ENCODE peak calls at places on chromosomes 2 and 18, in nine cellular contexts. One of them, this sample, is unnamed.

GRCh38 chr2:120803764-120804335 is 68.2 kb downstream of the GLI2 start:
- DNase-seq in lung: no peak
- DNase-seq in hepatocyte: no peak
- DNase-seq in coronary artery: no peak
- DNase-seq in HCT116: no peak
- DNase-seq in HepG2: no peak
- DNase-seq in breast epithelium: no peak
- DNase-seq in OCI-LY7: no peak
- DNase-seq in esophagus squamous epithelium: no peak
- DNase-seq in this sample: no peak

GRCh38 chr2:77823028-77823427 is 300.9 kb upstream of the LRRTM4 start:
- DNase-seq in lung: no peak
- DNase-seq in hepatocyte: no peak
- DNase-seq in coronary artery: no peak
- DNase-seq in HCT116: no peak
- DNase-seq in HepG2: peak
- DNase-seq in breast epithelium: no peak
- DNase-seq in OCI-LY7: no peak
- DNase-seq in esophagus squamous epithelium: no peak
- DNase-seq in this sample: no peak

GRCh38 chr18:36412778-36413177 is 115.3 kb downstream of the FHOD3 start:
- DNase-seq in lung: no peak
- DNase-seq in hepatocyte: peak
- DNase-seq in coronary artery: no peak
- DNase-seq in HCT116: no peak
- DNase-seq in HepG2: peak
- DNase-seq in breast epithelium: no peak
- DNase-seq in OCI-LY7: no peak
- DNase-seq in esophagus squamous epithelium: no peak
- DNase-seq in this sample: no peak

GRCh38 chr2:41283079-41283765 is 764.6 kb upstream of the PKDCC start:
- DNase-seq in lung: no peak
- DNase-seq in hepatocyte: no peak
- DNase-seq in coronary artery: no peak
- DNase-seq in HCT116: no peak
- DNase-seq in HepG2: no peak
- DNase-seq in breast epithelium: no peak
- DNase-seq in OCI-LY7: no peak
- DNase-seq in esophagus squamous epithelium: no peak
- DNase-seq in this sample: no peak

GRCh38 chr2:8461341-8461740 is 220.5 kb upstream of the ID2 start:
- DNase-seq in lung: no peak
- DNase-seq in hepatocyte: no peak
- DNase-seq in coronary artery: peak
- DNase-seq in HCT116: no peak
- DNase-seq in HepG2: no peak
- DNase-seq in breast epithelium: no peak
- DNase-seq in OCI-LY7: no peak
- DNase-seq in esophagus squamous epithelium: no peak
- DNase-seq in this sample: no peak

GRCh38 chr2:120935339-120936313 is 200.0 kb downstream of the GLI2 start:
- DNase-seq in lung: no peak
- DNase-seq in hepatocyte: peak
- DNase-seq in coronary artery: no peak
- DNase-seq in HCT116: no peak
- DNase-seq in HepG2: peak
- DNase-seq in breast epithelium: no peak
- DNase-seq in OCI-LY7: no peak
- DNase-seq in esophagus squamous epithelium: no peak
- DNase-seq in this sample: no peak

GRCh38 chr2:200418399-200418798 is 91.5 kb downstream of the KCTD18 start:
- DNase-seq in lung: no peak
- DNase-seq in hepatocyte: no peak
- DNase-seq in coronary artery: no peak
- DNase-seq in HCT116: no peak
- DNase-seq in HepG2: no peak
- DNase-seq in breast epithelium: no peak
- DNase-seq in OCI-LY7: no peak
- DNase-seq in esophagus squamous epithelium: no peak
- DNase-seq in this sample: no peak

GRCh38 chr2:21658907-21659306 is 535.1 kb downstream of the TDRD15 start:
- DNase-seq in lung: no peak
- DNase-seq in hepatocyte: no peak
- DNase-seq in coronary artery: no peak
- DNase-seq in HCT116: no peak
- DNase-seq in HepG2: no peak
- DNase-seq in breast epithelium: no peak
- DNase-seq in OCI-LY7: no peak
- DNase-seq in esophagus squamous epithelium: no peak
- DNase-seq in this sample: no peak

GRCh38 chr2:103401621-103402020 is 639.8 kb downstream of the TMEM182 start:
- DNase-seq in lung: no peak
- DNase-seq in hepatocyte: peak
- DNase-seq in coronary artery: no peak
- DNase-seq in HCT116: no peak
- DNase-seq in HepG2: peak
- DNase-seq in breast epithelium: no peak
- DNase-seq in OCI-LY7: no peak
- DNase-seq in esophagus squamous epithelium: no peak
- DNase-seq in this sample: no peak

GRCh38 chr2:18659891-18660290 is 70.5 kb upstream of the NT5C1B start:
- DNase-seq in lung: no peak
- DNase-seq in hepatocyte: no peak
- DNase-seq in coronary artery: no peak
- DNase-seq in HCT116: no peak
- DNase-seq in HepG2: no peak
- DNase-seq in breast epithelium: no peak
- DNase-seq in OCI-LY7: no peak
- DNase-seq in esophagus squamous epithelium: no peak
- DNase-seq in this sample: no peak

GRCh38 chr2:121386707-121387106 is 101.7 kb upstream of the TFCP2L1 start:
- DNase-seq in lung: no peak
- DNase-seq in hepatocyte: no peak
- DNase-seq in coronary artery: no peak
- DNase-seq in HCT116: no peak
- DNase-seq in HepG2: no peak
- DNase-seq in breast epithelium: no peak
- DNase-seq in OCI-LY7: no peak
- DNase-seq in esophagus squamous epithelium: no peak
- DNase-seq in this sample: no peak

GRCh38 chr2:97728091-97728596 is 14.8 kb downstream of the ZAP70 start:
- DNase-seq in lung: no peak
- DNase-seq in hepatocyte: no peak
- DNase-seq in coronary artery: no peak
- DNase-seq in HCT116: no peak
- DNase-seq in HepG2: no peak
- DNase-seq in breast epithelium: no peak
- DNase-seq in OCI-LY7: no peak
- DNase-seq in esophagus squamous epithelium: no peak
- DNase-seq in this sample: no peak

GRCh38 chr18:7452331-7452730 is 114.8 kb upstream of the PTPRM start:
- DNase-seq in lung: no peak
- DNase-seq in hepatocyte: peak
- DNase-seq in coronary artery: no peak
- DNase-seq in HCT116: peak
- DNase-seq in HepG2: peak
- DNase-seq in breast epithelium: no peak
- DNase-seq in OCI-LY7: peak
- DNase-seq in esophagus squamous epithelium: no peak
- DNase-seq in this sample: no peak

GRCh38 chr2:3493610-3493997 is 25.7 kb downstream of the ADI1 start:
- DNase-seq in lung: no peak
- DNase-seq in hepatocyte: peak
- DNase-seq in coronary artery: peak
- DNase-seq in HCT116: no peak
- DNase-seq in HepG2: peak
- DNase-seq in breast epithelium: no peak
- DNase-seq in OCI-LY7: no peak
- DNase-seq in esophagus squamous epithelium: no peak
- DNase-seq in this sample: no peak

GRCh38 chr2:113136828-113137775 is 9.7 kb downstream of the IL1RN start:
- DNase-seq in lung: no peak
- DNase-seq in hepatocyte: peak
- DNase-seq in coronary artery: peak
- DNase-seq in HCT116: no peak
- DNase-seq in HepG2: peak
- DNase-seq in breast epithelium: no peak
- DNase-seq in OCI-LY7: peak
- DNase-seq in esophagus squamous epithelium: no peak
- DNase-seq in this sample: no peak

GRCh38 chr2:221197223-221197622 is 374.9 kb downstream of the EPHA4 start:
- DNase-seq in lung: no peak
- DNase-seq in hepatocyte: no peak
- DNase-seq in coronary artery: no peak
- DNase-seq in HCT116: no peak
- DNase-seq in HepG2: no peak
- DNase-seq in breast epithelium: no peak
- DNase-seq in OCI-LY7: no peak
- DNase-seq in esophagus squamous epithelium: no peak
- DNase-seq in this sample: no peak

GRCh38 chr2:221198309-221198708 is 373.8 kb downstream of the EPHA4 start:
- DNase-seq in lung: no peak
- DNase-seq in hepatocyte: no peak
- DNase-seq in coronary artery: no peak
- DNase-seq in HCT116: no peak
- DNase-seq in HepG2: no peak
- DNase-seq in breast epithelium: no peak
- DNase-seq in OCI-LY7: no peak
- DNase-seq in esophagus squamous epithelium: no peak
- DNase-seq in this sample: no peak

GRCh38 chr2:221200184-221200839 is 371.8 kb downstream of the EPHA4 start:
- DNase-seq in lung: no peak
- DNase-seq in hepatocyte: no peak
- DNase-seq in coronary artery: no peak
- DNase-seq in HCT116: no peak
- DNase-seq in HepG2: no peak
- DNase-seq in breast epithelium: no peak
- DNase-seq in OCI-LY7: peak
- DNase-seq in esophagus squamous epithelium: no peak
- DNase-seq in this sample: no peak

DNA sequence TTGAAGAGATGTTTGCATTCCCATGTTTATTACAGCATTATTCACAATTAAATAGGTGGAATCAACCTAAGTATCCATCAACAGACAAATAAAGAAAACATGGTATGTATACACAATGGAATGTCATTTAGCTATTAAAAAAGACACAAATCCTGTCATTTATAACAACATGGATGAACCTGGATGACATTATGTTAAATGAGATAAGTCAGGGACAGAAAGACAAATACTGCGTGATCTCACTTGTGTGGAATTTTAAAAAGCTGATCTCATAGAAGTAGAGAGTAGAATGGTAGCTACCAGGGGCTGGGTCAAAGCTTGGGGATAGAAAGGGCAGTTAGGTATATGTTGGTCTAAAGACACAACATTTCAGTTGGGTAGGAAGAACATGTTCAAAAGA is 376.3 kb downstream of the EPHA4 start:
- DNase-seq in lung: no peak
- DNase-seq in hepatocyte: no peak
- DNase-seq in coronary artery: no peak
- DNase-seq in HCT116: no peak
- DNase-seq in HepG2: no peak
- DNase-seq in breast epithelium: no peak
- DNase-seq in OCI-LY7: no peak
- DNase-seq in esophagus squamous epithelium: no peak
- DNase-seq in this sample: no peak
- H3K4me3 ChIP-seq in lung: no peak
- H3K4me3 ChIP-seq in hepatocyte: no peak
- H3K4me3 ChIP-seq in coronary artery: no peak
- H3K4me3 ChIP-seq in HCT116: no peak
- H3K4me3 ChIP-seq in HepG2: no peak
- H3K4me3 ChIP-seq in breast epithelium: no peak
- H3K4me3 ChIP-seq in OCI-LY7: no peak
- H3K4me3 ChIP-seq in esophagus squamous epithelium: no peak
- H3K4me3 ChIP-seq in this sample: no peak

DNA sequence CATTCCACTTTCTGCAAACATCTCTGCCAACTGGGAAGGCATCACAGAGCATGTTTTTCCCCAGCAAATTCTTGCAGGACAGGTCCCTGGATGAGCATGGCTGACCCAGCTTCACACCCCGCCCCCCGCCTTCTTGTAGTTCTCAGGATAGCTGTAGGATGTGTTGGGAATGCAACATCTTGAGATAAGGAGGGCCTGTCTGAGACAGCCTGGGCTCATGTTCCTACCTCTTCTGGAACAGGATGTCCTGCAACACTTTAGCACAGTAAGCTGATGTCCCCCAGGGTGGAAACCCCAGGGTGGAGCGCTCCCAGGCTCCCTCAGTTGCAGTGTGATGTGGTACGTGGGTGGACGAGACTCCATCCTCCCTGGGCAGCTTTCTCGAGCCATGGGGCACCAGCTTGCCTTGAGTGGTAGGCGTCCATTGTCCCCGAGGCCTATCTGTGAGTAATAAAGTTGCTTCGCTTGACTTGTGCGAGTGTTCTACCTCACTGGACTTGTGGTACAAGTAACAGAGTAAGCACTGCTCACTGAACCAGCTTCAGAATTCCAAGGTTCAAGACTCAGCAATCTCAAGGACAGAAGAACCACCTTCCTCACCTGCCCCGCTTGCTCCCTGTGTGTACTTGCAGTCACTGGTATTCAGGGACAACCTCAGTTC is 48.6 kb downstream of the EMX1 start:
- DNase-seq in lung: no peak
- DNase-seq in hepatocyte: peak
- DNase-seq in coronary artery: no peak
- DNase-seq in HCT116: no peak
- DNase-seq in HepG2: no peak
- DNase-seq in breast epithelium: no peak
- DNase-seq in OCI-LY7: no peak
- DNase-seq in esophagus squamous epithelium: no peak
- DNase-seq in this sample: no peak
- TF ChIP-seq CTCF in lung: no peak
- TF ChIP-seq CTCF in hepatocyte: no peak
- TF ChIP-seq CTCF in coronary artery: no peak
- TF ChIP-seq CTCF in HCT116: no peak
- TF ChIP-seq CTCF in HepG2: no peak
- TF ChIP-seq CTCF in breast epithelium: no peak
- TF ChIP-seq CTCF in OCI-LY7: no peak
- TF ChIP-seq CTCF in esophagus squamous epithelium: no peak
- TF ChIP-seq CTCF in this sample: no peak

GRCh38 chr18:50447102-50447501 is 72.3 kb downstream of the SKA1 start:
- DNase-seq in lung: no peak
- DNase-seq in hepatocyte: no peak
- DNase-seq in coronary artery: no peak
- DNase-seq in HCT116: no peak
- DNase-seq in HepG2: no peak
- DNase-seq in breast epithelium: no peak
- DNase-seq in OCI-LY7: no peak
- DNase-seq in esophagus squamous epithelium: no peak
- DNase-seq in this sample: no peak
- H3K27ac ChIP-seq in lung: no peak
- H3K27ac ChIP-seq in hepatocyte: no peak
- H3K27ac ChIP-seq in coronary artery: no peak
- H3K27ac ChIP-seq in HCT116: no peak
- H3K27ac ChIP-seq in HepG2: no peak
- H3K27ac ChIP-seq in breast epithelium: no peak
- H3K27ac ChIP-seq in OCI-LY7: no peak
- H3K27ac ChIP-seq in esophagus squamous epithelium: no peak
- H3K27ac ChIP-seq in this sample: no peak

DNA sequence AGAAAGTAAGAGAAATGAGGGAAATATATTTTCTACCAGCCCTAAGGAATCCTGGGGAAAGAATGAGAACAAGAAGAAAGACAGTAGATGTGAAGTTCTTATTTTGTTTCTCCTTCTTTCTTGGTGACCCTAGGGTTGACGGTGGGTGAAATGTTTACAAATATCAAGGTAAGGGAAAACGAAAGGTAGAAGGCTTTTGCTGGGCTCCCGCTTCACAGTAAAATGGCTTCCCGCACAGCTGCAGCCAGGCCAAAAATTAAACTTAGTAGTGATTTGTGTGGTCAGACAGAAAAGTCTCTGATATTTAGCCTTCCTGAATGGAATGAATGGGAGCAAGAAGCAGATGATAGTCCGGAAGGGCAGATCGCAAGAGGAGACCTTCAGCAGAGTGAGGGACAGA is 99.1 kb upstream of the COL3A1 start:
- DNase-seq in lung: no peak
- DNase-seq in hepatocyte: no peak
- DNase-seq in coronary artery: no peak
- DNase-seq in HCT116: no peak
- DNase-seq in HepG2: no peak
- DNase-seq in breast epithelium: no peak
- DNase-seq in OCI-LY7: no peak
- DNase-seq in esophagus squamous epithelium: no peak
- DNase-seq in this sample: no peak
- H3K4me3 ChIP-seq in lung: no peak
- H3K4me3 ChIP-seq in hepatocyte: no peak
- H3K4me3 ChIP-seq in coronary artery: no peak
- H3K4me3 ChIP-seq in HCT116: no peak
- H3K4me3 ChIP-seq in HepG2: no peak
- H3K4me3 ChIP-seq in breast epithelium: no peak
- H3K4me3 ChIP-seq in OCI-LY7: no peak
- H3K4me3 ChIP-seq in esophagus squamous epithelium: no peak
- H3K4me3 ChIP-seq in this sample: no peak